ENCODE peak calls at places on chromosomes 3 and 15, in six cellular contexts. M is stimulated activated CD4-positive, alpha-beta T cell treated with anti-CD3 and anti-CD28 coated beads, Interleukin-4, amount 100 ng/mL, for 48 hours; X is pancreas; P is fibroblast of the conjunctiva; E is NCI-H1694 treated with DMSO at 0.1 percent for 48 hours; N is Calu3. O is an unnamed sample.

GRCh38 chr3:158766364-158766763 is 34.1 kb upstream of the RARRES1 start:
- DNase-seq in M (no peak), X (no peak), P (no peak), E (no peak), N (no peak), O (no peak)

GRCh38 chr3:126284258-126284904 is 72.8 kb downstream of the KLF15 start:
- DNase-seq in M (no peak), X (no peak), P (no peak), E (no peak), N (no peak), O (no peak)

GRCh38 chr3:14143826-14144225 is 19.0 kb downstream of the TMEM43 start:
- DNase-seq in M (no peak), X (no peak), P (peak; percentile 98), E (no peak), N (peak; percentile 34), O (no peak)

GRCh38 chr3:16448691-16449090 is 64.8 kb downstream of the RFTN1 start:
- DNase-seq in M (peak; percentile 51), X (no peak), P (peak; percentile 84), E (no peak), N (no peak), O (peak; percentile 5)

GRCh38 chr3:44862221-44862637 is 517 bp downstream of the TMEM42 start:
- DNase-seq in M (no peak), X (no peak), P (no peak), E (no peak), N (peak; percentile 28), O (peak; percentile 52)

GRCh38 chr3:127425505-127426443 is 137.9 kb upstream of the PRR20G start:
- DNase-seq in M (no peak), X (no peak), P (no peak), E (no peak), N (no peak), O (no peak)

GRCh38 chr15:42345502-42345901 is 13.8 kb upstream of the CAPN3 start:
- DNase-seq in M (no peak), X (no peak), P (no peak), E (no peak), N (no peak), O (no peak)

GRCh38 chr15:101267320-101268104 is 9.8 kb downstream of the SELENOS start:
- DNase-seq in M (no peak), X (no peak), P (no peak), E (no peak), N (no peak), O (no peak)

GRCh38 chr15:55494927-55495326 is 13.1 kb downstream of the DNAAF4 start:
- DNase-seq in M (no peak), X (no peak), P (no peak), E (no peak), N (no peak), O (no peak)

GRCh38 chr3:29185706-29186105 is 95.2 kb upstream of the RBMS3 start:
- DNase-seq in M (no peak), X (no peak), P (no peak), E (no peak), N (no peak), O (no peak)

GRCh38 chr15:51647128-51647562 is 24.6 kb upstream of the DMXL2 start:
- DNase-seq in M (no peak), X (no peak), P (no peak), E (peak; percentile 91), N (peak; percentile 13), O (no peak)

GRCh38 chr15:64991536-64992135 is 1.9 kb upstream of the SPG21 start:
- DNase-seq in M (no peak), X (no peak), P (no peak), E (peak; percentile 84), N (no peak), O (no peak)

GRCh38 chr3:47865192-47865591 is 62.3 kb downstream of the DHX30 start:
- DNase-seq in M (no peak), X (no peak), P (no peak), E (no peak), N (no peak), O (no peak)

GRCh38 chr15:67199391-67199790 is 55.1 kb downstream of the AAGAB start:
- DNase-seq in M (no peak), X (no peak), P (no peak), E (no peak), N (no peak), O (no peak)

GRCh38 chr3:181253796-181254195 is 264.3 kb upstream of the DNAJC19 start:
- DNase-seq in M (no peak), X (no peak), P (no peak), E (no peak), N (no peak), O (no peak)

GRCh38 chr3:51397389-51397788 is 6.3 kb downstream of the RBM15B start:
- DNase-seq in M (no peak), X (peak; percentile 13), P (no peak), E (no peak), N (no peak), O (no peak)

GRCh38 chr3:56042326-56042951 is 425.8 kb downstream of the ERC2 start:
- DNase-seq in M (no peak), X (no peak), P (peak; percentile 54), E (peak; percentile 33), N (no peak), O (peak; percentile 71)

GRCh38 chr3:185729335-185729715 is 95.5 kb downstream of the IGF2BP2 start:
- DNase-seq in M (no peak), X (no peak), P (peak; percentile 77), E (no peak), N (no peak), O (no peak)

GRCh38 chr15:52261498-52262242 is 33.9 kb downstream of the MYO5C start:
- DNase-seq in M (peak; percentile 59), X (no peak), P (peak; percentile 52), E (no peak), N (peak; percentile 87), O (peak; percentile 98)

GRCh38 chr3:143127801-143128200 is 8.2 kb downstream of the CHST2 start:
- DNase-seq in M (no peak), X (no peak), P (no peak), E (no peak), N (no peak), O (no peak)

GRCh38 chr3:66239513-66240135 is 18.8 kb downstream of the SLC25A26 start:
- DNase-seq in M (peak; percentile 7), X (no peak), P (no peak), E (no peak), N (no peak), O (no peak)

GRCh38 chr15:101479851-101480612 is 9.5 kb downstream of the PCSK6 start:
- DNase-seq in M (no peak), X (no peak), P (no peak), E (no peak), N (no peak), O (no peak)

GRCh38 chr3:71310595-71311319 is 272.8 kb downstream of the FOXP1 start:
- DNase-seq in M (no peak), X (no peak), P (peak; percentile 42), E (no peak), N (no peak), O (no peak)

GRCh38 chr3:179425075-179425474 is 26.2 kb downstream of the GNB4 start:
- DNase-seq in M (no peak), X (no peak), P (no peak), E (no peak), N (no peak), O (no peak)

GRCh38 chr15:64928626-64929220 is 17.0 kb downstream of the ANKDD1A start:
- DNase-seq in M (no peak), X (no peak), P (no peak), E (no peak), N (no peak), O (no peak)

GRCh38 chr15:26091184-26091583 is 228.1 kb upstream of the ATP10A start:
- DNase-seq in M (no peak), X (no peak), P (no peak), E (no peak), N (no peak), O (peak; percentile 90)

GRCh38 chr3:59608356-59608755 is 558.5 kb upstream of the CFAP20DC start:
- DNase-seq in M (no peak), X (no peak), P (no peak), E (no peak), N (no peak), O (peak; percentile 56)

GRCh38 chr3:5014431-5014830 is 35.2 kb downstream of the BHLHE40 start:
- DNase-seq in M (no peak), X (no peak), P (no peak), E (no peak), N (no peak), O (no peak)

GRCh38 chr15:74958320-74958907 is 1.8 kb upstream of the RPP25 start:
- DNase-seq in M (no peak), X (peak; percentile 78), P (no peak), E (peak; percentile 78), N (peak; percentile 63), O (no peak)

GRCh38 chr15:65936317-65936716 is 67.0 kb downstream of the RAB11A start:
- DNase-seq in M (no peak), X (no peak), P (no peak), E (no peak), N (no peak), O (peak; percentile 85)

GRCh38 chr15:67180035-67180434 is 74.4 kb downstream of the AAGAB start:
- DNase-seq in M (no peak), X (no peak), P (no peak), E (no peak), N (no peak), O (no peak)

GRCh38 chr3:177358085-177358967 is 161.0 kb upstream of the TBL1XR1 start:
- DNase-seq in M (peak; percentile 64), X (no peak), P (peak; percentile 82), E (no peak), N (peak; percentile 69), O (peak; percentile 78)

GRCh38 chr3:58864480-58864879 is 185.3 kb downstream of the CFAP20DC start:
- DNase-seq in M (no peak), X (no peak), P (no peak), E (no peak), N (no peak), O (no peak)

GRCh38 chr15:76982356-76982755 is 12.6 kb upstream of the PSTPIP1 start:
- DNase-seq in M (no peak), X (no peak), P (no peak), E (no peak), N (no peak), O (no peak)

GRCh38 chr3:183515968-183516851 is 39.3 kb downstream of the KLHL6 start:
- DNase-seq in M (peak; percentile 26), X (no peak), P (no peak), E (no peak), N (no peak), O (no peak)

O was measured in cerebellar cortex.